ENCODE peak calls at places on chromosomes 2 and 18, in six cellular contexts. U is PC-3, O is MM.1S, Q is Calu3, I is right lobe of liver, J is body of pancreas. G is an unnamed sample.

GRCh38 chr2:105711394-105711793 is 33.3 kb upstream of the NCK2 start:
- DNase-seq in U (no peak), O (no peak), Q (no peak), I (no peak), J (no peak), G (no peak)

GRCh38 chr2:173952267-173953046 is 12.7 kb downstream of the SP3 start:
- DNase-seq in U (no peak), O (no peak), Q (no peak), I (no peak), J (no peak), G (no peak)

GRCh38 chr18:68083131-68083530 is 566.6 kb upstream of the DSEL start:
- DNase-seq in U (no peak), O (no peak), Q (no peak), I (no peak), J (no peak), G (no peak)

GRCh38 chr2:66872926-66873714 is 438.2 kb downstream of the MEIS1 start:
- DNase-seq in U (no peak), O (no peak), Q (no peak), I (no peak), J (no peak), G (no peak)

GRCh38 chr2:43343573-43344304 is 117.3 kb upstream of the ZFP36L2 start:
- DNase-seq in U (no peak), O (no peak), Q (no peak), I (peak), J (peak), G (no peak)

GRCh38 chr18:48405108-48405507 is 4.1 kb downstream of the ZBTB7C start:
- DNase-seq in U (peak), O (no peak), Q (no peak), I (no peak), J (no peak), G (no peak)

GRCh38 chr2:172823451-172823850 is 87.8 kb downstream of the RAPGEF4 start:
- DNase-seq in U (no peak), O (no peak), Q (no peak), I (no peak), J (no peak), G (no peak)

GRCh38 chr2:43312751-43313641 is 86.6 kb upstream of the ZFP36L2 start:
- DNase-seq in U (peak), O (no peak), Q (no peak), I (no peak), J (peak), G (no peak)

GRCh38 chr2:190627881-190628412 is 20.9 kb upstream of the NAB1 start:
- DNase-seq in U (no peak), O (no peak), Q (no peak), I (no peak), J (peak), G (no peak)

GRCh38 chr18:75915941-75916640 is 488.6 kb upstream of the SMIM21 start:
- DNase-seq in U (no peak), O (no peak), Q (no peak), I (no peak), J (peak), G (no peak)

GRCh38 chr2:20630967-20631366 is 19.9 kb downstream of the HS1BP3 start:
- DNase-seq in U (no peak), O (no peak), Q (no peak), I (peak), J (no peak), G (no peak)

GRCh38 chr2:58606799-58607198 is 365.7 kb upstream of the FANCL start:
- DNase-seq in U (no peak), O (no peak), Q (no peak), I (no peak), J (no peak), G (no peak)

GRCh38 chr2:186641807-186642321 is 52.0 kb upstream of the FAM171B start:
- DNase-seq in U (peak), O (peak), Q (peak), I (no peak), J (peak), G (no peak)

GRCh38 chr2:57429821-57430220 is 616.8 kb upstream of the VRK2 start:
- DNase-seq in U (no peak), O (no peak), Q (no peak), I (no peak), J (no peak), G (no peak)

GRCh38 chr2:201964011-201964410 is 69.6 kb upstream of the FZD7 start:
- DNase-seq in U (no peak), O (no peak), Q (no peak), I (no peak), J (no peak), G (no peak)

GRCh38 chr2:201966691-201967388 is 66.8 kb upstream of the FZD7 start:
- DNase-seq in U (peak), O (no peak), Q (peak), I (no peak), J (no peak), G (no peak)

GRCh38 chr2:201968045-201968444 is 65.6 kb upstream of the FZD7 start:
- DNase-seq in U (no peak), O (no peak), Q (no peak), I (no peak), J (no peak), G (no peak)

GRCh38 chr2:201964631-201965206 is 68.9 kb upstream of the FZD7 start:
- DNase-seq in U (no peak), O (peak), Q (no peak), I (no peak), J (no peak), G (no peak)

GRCh38 chr2:201965550-201965949 is 68.1 kb upstream of the FZD7 start:
- DNase-seq in U (peak), O (no peak), Q (no peak), I (no peak), J (no peak), G (no peak)
- TF ChIP-seq CTCF in U (peak), O (peak), Q (no peak), I (no peak), J (no peak), G (no peak)

GRCh38 chr2:239955086-239955988 is 69.8 kb downstream of the NDUFA10 start:
- DNase-seq in U (no peak), O (no peak), Q (no peak), I (peak), J (no peak), G (no peak)
- TF ChIP-seq CTCF in U (no peak), O (no peak), Q (no peak), I (no peak), J (no peak), G (no peak)

DNA sequence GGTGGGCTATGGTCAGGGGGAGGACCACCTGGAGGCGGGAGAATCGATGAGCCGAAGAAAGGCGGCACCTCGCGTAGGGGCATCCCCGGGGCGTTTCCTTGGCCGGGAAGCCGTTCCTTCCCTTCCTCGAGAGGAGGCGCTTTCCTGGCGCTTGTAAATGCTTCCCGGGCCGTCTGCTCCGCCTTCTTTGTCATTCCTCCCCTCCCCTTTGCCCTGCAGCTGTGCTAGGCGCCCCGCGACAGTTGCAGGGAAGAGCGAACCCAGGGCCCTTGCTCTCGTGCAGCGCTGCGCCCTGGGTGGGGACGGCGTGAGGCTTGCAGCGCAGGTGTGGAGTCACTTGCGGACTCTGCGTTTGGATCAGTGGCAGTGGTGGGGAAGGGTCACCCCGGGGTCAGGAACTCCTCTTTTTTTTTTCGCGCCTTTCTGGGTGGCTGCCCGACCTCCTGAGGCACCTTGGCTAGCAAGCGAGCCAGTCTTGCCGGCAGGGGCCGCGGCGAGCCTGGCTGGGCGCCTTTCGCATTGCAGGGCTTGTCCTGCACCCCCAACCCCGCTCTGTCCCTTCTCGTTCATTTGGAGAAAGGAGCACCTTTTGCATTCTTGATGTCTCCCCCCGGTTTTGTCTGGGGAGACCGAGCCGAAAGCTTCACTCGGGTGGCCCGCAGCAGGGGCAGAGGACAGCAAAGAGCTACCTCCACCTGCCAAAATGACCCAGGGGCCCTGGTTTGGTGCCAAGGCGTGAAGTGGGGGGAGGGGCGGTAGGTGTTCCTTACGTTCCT is 858 bp downstream of the KCNS3 start:
- DNase-seq in U (peak), O (peak), Q (peak), I (peak), J (peak), G (no peak)
- TF ChIP-seq CTCF in U (peak), O (peak), Q (no peak), I (no peak), J (peak), G (no peak)

DNA sequence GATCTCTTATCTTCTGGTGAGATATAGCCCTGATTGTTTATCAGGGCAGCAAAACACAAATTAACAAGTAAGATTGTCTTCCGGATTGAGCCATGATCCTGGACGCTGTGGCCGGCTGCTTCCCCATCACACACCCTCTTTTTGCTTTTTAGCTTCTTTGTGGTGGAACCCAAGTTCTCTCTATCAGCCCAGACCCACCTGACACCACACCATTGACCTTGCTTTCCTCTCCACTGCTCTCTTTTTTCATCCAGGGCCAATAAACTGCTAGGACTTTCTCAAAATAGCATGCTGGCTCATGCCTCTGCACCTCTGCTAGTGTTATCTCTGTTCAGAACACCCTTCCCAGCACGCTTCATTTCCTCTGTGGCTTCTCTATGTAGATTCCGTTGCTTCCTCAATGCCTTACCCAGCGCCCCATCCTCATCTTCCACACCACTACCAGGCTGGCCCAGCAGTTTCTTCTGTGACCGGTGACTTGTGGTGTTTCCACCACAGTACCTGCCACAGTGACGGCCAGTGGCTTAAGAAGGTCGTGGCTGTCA is 111.7 kb upstream of the CNTNAP5 start:
- DNase-seq in U (no peak), O (no peak), Q (no peak), I (no peak), J (no peak), G (no peak)
- TF ChIP-seq CTCF in U (no peak), O (no peak), Q (no peak), I (no peak), J (no peak), G (no peak)

GRCh38 chr2:50672286-50672685 is 359.6 kb downstream of the NRXN1 start:
- DNase-seq in U (no peak), O (no peak), Q (no peak), I (no peak), J (no peak), G (no peak)

DNA sequence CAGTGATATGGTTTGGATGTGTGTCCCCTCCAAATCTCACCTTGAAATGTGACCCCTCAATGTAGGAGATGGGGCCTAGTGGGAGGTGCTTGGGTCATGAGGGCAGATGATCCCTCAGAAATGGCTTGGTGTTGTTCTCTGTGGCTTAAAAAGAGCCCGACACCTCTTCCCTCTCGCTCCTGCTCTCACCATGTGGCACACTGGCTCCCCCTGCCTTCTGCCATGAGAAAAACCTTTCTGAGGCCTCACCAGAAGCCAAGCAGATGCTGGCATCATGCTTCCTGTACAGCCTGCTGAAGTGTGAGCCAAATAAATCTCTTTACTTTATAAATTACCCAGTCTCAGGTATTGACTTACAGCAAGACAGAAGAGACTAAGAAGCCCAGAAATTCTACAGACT is 357.1 kb downstream of the NRXN1 start:
- DNase-seq in U (no peak), O (no peak), Q (peak), I (no peak), J (no peak), G (no peak)
- TF ChIP-seq CTCF in U (no peak), O (peak), Q (no peak), I (no peak), J (no peak), G (no peak)

GRCh38 chr2:148640767-148641166 is 3.8 kb upstream of the EPC2 start:
- DNase-seq in U (no peak), O (no peak), Q (no peak), I (no peak), J (no peak), G (no peak)
- TF ChIP-seq CTCF in U (peak), O (no peak), Q (no peak), I (no peak), J (no peak), G (no peak)

GRCh38 chr2:158745866-158746382 is 49.2 kb upstream of the DAPL1 start:
- DNase-seq in U (no peak), O (no peak), Q (no peak), I (no peak), J (no peak), G (no peak)
- TF ChIP-seq CTCF in U (peak), O (no peak), Q (no peak), I (no peak), J (no peak), G (no peak)